ENCODE peak calls at places on chromosomes 1 and 21, in five cellular contexts. B, U, C, T and Y are unnamed samples.

GRCh38 chr1:190551638-190552037 is 74.0 kb upstream of the BRINP3 start:
- DNase-seq in U (no peak), B (no peak), C (no peak), T (no peak), Y (no peak)

GRCh38 chr1:248187363-248187762 is 9.7 kb upstream of the OR2M3 start:
- DNase-seq in T (no peak), U (no peak), C (no peak), B (no peak), Y (no peak)

GRCh38 chr1:57894315-57894714 is 470.5 kb upstream of the DAB1 start:
- DNase-seq in U (no peak), B (no peak), C (no peak), T (no peak), Y (no peak)

GRCh38 chr1:240107058-240107684 is 15.5 kb downstream of the FMN2 start:
- DNase-seq in C (no peak), T (no peak), U (no peak), B (no peak), Y (no peak)

GRCh38 chr1:196007763-196008162 is 600.5 kb downstream of the KCNT2 start:
- DNase-seq in T (no peak), B (no peak), U (no peak), C (no peak), Y (no peak)

GRCh38 chr1:180501865-180502360 is 464 bp downstream of the ACBD6 start:
- DNase-seq in U (no peak), T (no peak), B (no peak), C (peak), Y (no peak)

GRCh38 chr1:53944469-53945182 is 873 bp downstream of the IFT25 start:
- DNase-seq in U (no peak), T (no peak), C (no peak), B (no peak), Y (no peak)

GRCh38 chr1:31572323-31573104 is 3.8 kb upstream of the TINAGL1 start:
- DNase-seq in T (no peak), U (no peak), B (no peak), C (peak), Y (no peak)

GRCh38 chr1:105398909-105399308 is 1649.2 kb downstream of the AMY1C start:
- DNase-seq in B (no peak), C (no peak), T (no peak), U (no peak), Y (no peak)

GRCh38 chr1:212593696-212594335 is 14.7 kb upstream of the ATF3 start:
- DNase-seq in T (no peak), B (no peak), U (no peak), C (no peak), Y (no peak)

GRCh38 chr1:94048413-94049164 is 72.4 kb downstream of the ABCA4 start:
- DNase-seq in B (no peak), C (no peak), T (no peak), U (no peak), Y (no peak)

GRCh38 chr1:53739109-53739681 is at the start of gene GLIS1:
- DNase-seq in T (peak), C (peak), U (no peak), B (peak), Y (peak)

GRCh38 chr1:153567621-153568366 is 2.1 kb upstream of the S100A2 start:
- DNase-seq in B (no peak), C (no peak), T (no peak), U (no peak), Y (no peak)

GRCh38 chr1:45326627-45327591 is at the start of gene HPDL:
- DNase-seq in U (no peak), C (peak), T (no peak), B (peak), Y (peak)

GRCh38 chr1:8031176-8031785 is 5.2 kb upstream of the ERRFI1 start:
- DNase-seq in B (no peak), T (no peak), U (no peak), C (no peak), Y (no peak)

GRCh38 chr1:18618546-18619466 is 11.8 kb upstream of the PAX7 start:
- DNase-seq in B (no peak), C (no peak), U (no peak), T (no peak), Y (no peak)

GRCh38 chr1:178172939-178173338 is 79.0 kb downstream of the RASAL2 start:
- DNase-seq in C (no peak), U (no peak), B (no peak), T (no peak), Y (no peak)

GRCh38 chr1:115356356-115356755 is 18.3 kb upstream of the NGF start:
- DNase-seq in C (no peak), T (no peak), B (no peak), U (no peak), Y (no peak)

GRCh38 chr1:235843458-235843857 is 23.2 kb downstream of the LYST start:
- DNase-seq in B (no peak), U (no peak), T (no peak), C (no peak), Y (no peak)

GRCh38 chr1:28526886-28527285 is 21.0 kb downstream of the RCC1 start:
- DNase-seq in B (no peak), T (no peak), U (no peak), C (no peak), Y (no peak)

GRCh38 chr1:155034318-155035208 is 939 bp downstream of the DCST1 start:
- DNase-seq in U (no peak), B (no peak), C (no peak), T (no peak), Y (no peak)

GRCh38 chr1:234118911-234119310 is 214.4 kb downstream of the SLC35F3 start:
- DNase-seq in B (no peak), U (no peak), T (no peak), C (no peak), Y (no peak)

GRCh38 chr1:65422241-65423203 is 2.1 kb downstream of the LEPR start:
- DNase-seq in B (no peak), U (no peak), C (no peak), T (peak), Y (no peak)

GRCh38 chr1:68046885-68047658 is 3.4 kb downstream of the DIRAS3 start:
- DNase-seq in C (no peak), U (no peak), B (no peak), T (no peak), Y (no peak)

GRCh38 chr21:39763282-39763970 is 18.4 kb downstream of the IGSF5 start:
- DNase-seq in U (no peak), B (no peak), C (no peak), T (no peak), Y (no peak)

GRCh38 chr1:230352537-230352936 is 73.6 kb downstream of the PGBD5 start:
- DNase-seq in C (no peak), U (no peak), B (no peak), T (no peak), Y (no peak)

GRCh38 chr1:230348386-230349022 is 77.6 kb downstream of the PGBD5 start:
- DNase-seq in T (no peak), B (no peak), U (no peak), C (no peak), Y (no peak)

GRCh38 chr1:230351983-230352382 is 74.1 kb downstream of the PGBD5 start:
- DNase-seq in C (no peak), U (no peak), T (no peak), B (no peak), Y (no peak)

GRCh38 chr1:230351516-230351915 is 74.6 kb downstream of the PGBD5 start:
- DNase-seq in U (no peak), B (no peak), C (no peak), T (no peak), Y (no peak)

GRCh38 chr1:230350208-230350921 is 75.8 kb downstream of the PGBD5 start:
- DNase-seq in C (no peak), B (no peak), U (no peak), T (no peak), Y (peak)
- TF ChIP-seq CTCF in C (no peak), B (no peak), U (no peak), T (no peak), Y (no peak)

GRCh38 chr1:37872692-37873091 is 13.3 kb upstream of the MTF1 start:
- DNase-seq in T (no peak), C (no peak), B (no peak), U (no peak), Y (no peak)
- H3K4me3 ChIP-seq in T (no peak), C (no peak), B (no peak), U (no peak), Y (no peak)

GRCh38 chr1:200896571-200897187 is 2.0 kb downstream of the INAVA start:
- DNase-seq in U (no peak), B (peak), T (no peak), C (peak), Y (no peak)

GRCh38 chr1:200894712-200895447 is at the start of gene INAVA:
- DNase-seq in U (no peak), C (peak), T (peak), B (peak), Y (no peak)

GRCh38 chr1:200897188-200897710 is 2.5 kb downstream of the INAVA start:
- DNase-seq in B (no peak), T (no peak), U (no peak), C (no peak), Y (no peak)

GRCh38 chr1:200895448-200895799 is 724 bp downstream of the INAVA start:
- DNase-seq in U (no peak), T (no peak), B (no peak), C (no peak), Y (no peak)

GRCh38 chr1:200895801-200896570 is 1.3 kb downstream of the INAVA start:
- DNase-seq in B (no peak), C (no peak), T (no peak), U (no peak), Y (no peak)
- TF ChIP-seq POLR2A in B (no peak), C (no peak), T (no peak), U (no peak), Y (no peak)

GRCh38 chr1:204545881-204546280 is 29.7 kb downstream of the MDM4 start:
- DNase-seq in C (no peak), B (no peak), U (no peak), T (no peak), Y (no peak)

GRCh38 chr1:204549313-204549712 is 33.1 kb downstream of the MDM4 start:
- DNase-seq in B (no peak), U (no peak), C (no peak), T (no peak), Y (no peak)

GRCh38 chr1:204550926-204551325 is 34.7 kb downstream of the MDM4 start:
- DNase-seq in U (no peak), B (no peak), C (no peak), T (no peak), Y (no peak)

GRCh38 chr1:204544321-204544720 is 28.1 kb downstream of the MDM4 start:
- DNase-seq in U (no peak), T (no peak), B (no peak), C (no peak), Y (no peak)

GRCh38 chr1:204545202-204545601 is 29.0 kb downstream of the MDM4 start:
- DNase-seq in B (no peak), C (no peak), T (no peak), U (no peak), Y (no peak)
- TF ChIP-seq CTCF in B (no peak), C (no peak), T (no peak), U (no peak), Y (no peak)

DNA sequence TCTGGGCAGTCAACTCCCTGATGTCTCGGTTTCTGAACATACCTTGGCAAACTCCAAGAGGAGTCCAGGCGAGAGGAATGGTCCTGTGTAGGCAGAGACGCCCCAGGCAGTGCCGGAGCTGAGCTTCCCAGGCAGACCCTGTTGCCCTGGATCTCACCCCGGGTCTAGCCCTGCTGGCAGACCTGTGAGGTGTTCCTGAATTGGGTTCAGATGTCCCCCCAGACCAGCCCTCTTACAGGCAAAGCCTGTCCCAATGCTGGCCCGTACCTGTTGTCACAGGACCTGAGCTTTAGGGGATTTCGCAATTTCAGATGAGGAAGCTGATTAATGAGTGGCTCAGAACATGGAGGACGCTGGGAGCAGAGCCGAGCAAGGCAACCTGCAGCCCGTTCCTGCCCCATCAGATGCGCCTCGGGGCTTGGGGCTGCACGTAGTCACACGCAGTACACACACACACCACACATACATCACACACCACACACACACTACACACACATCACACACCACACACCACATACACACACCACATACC is 38.5 kb upstream of the PDE9A start:
- DNase-seq in T (peak), B (peak), C (peak), U (no peak), Y (no peak)
- H3K4me3 ChIP-seq in T (no peak), B (no peak), C (no peak), U (no peak), Y (no peak)

DNA sequence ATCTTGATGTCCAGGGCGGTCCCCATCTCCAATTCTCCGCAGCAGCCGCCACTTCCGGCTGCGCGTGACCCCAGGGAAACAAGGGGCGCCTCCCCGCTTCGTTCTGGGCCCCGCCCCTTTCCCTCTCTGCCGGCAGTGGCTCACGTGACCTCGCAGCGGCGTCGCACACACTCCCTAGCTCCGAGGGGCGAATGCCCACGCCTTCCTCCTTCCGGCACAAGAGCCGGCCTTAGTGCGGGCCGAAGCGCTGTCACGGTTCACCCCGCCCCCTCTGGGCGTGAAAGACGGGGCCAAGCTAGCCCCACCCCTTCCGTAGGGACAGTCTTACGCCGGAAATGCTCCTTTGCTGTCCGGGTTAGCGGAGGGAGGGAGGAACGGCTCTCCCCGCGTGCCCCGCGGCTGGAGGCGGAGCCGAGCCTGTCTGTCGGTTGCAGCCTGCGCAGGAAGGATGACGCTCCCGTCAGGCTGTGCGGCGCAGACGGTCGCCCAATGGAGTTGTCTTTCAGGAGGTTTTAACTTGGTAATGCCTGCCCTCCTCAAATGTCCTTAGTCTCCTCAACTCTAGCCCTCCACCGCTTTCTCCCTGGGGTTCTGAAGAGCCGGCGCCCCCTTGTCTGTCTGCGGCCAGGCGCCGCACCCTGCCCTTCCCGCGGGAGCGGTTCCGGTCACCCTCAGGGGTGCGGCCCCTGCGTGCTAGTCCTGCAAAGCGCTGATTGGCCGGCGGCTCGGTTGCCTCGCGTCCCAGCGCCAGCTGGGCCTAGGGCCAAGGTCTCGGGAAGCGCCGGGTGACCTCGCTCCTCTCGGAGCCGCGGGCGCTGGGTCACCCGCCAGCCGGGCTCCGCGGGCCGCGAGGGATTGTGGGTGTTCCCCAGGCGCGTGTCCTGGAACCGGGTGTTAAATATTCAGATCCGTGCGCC is at the start of gene VPS26C:
- DNase-seq in U (peak), T (peak), B (peak), C (peak), Y (peak)
- TF ChIP-seq POLR2A in U (peak), T (no peak), B (peak), C (peak), Y (peak)

DNA sequence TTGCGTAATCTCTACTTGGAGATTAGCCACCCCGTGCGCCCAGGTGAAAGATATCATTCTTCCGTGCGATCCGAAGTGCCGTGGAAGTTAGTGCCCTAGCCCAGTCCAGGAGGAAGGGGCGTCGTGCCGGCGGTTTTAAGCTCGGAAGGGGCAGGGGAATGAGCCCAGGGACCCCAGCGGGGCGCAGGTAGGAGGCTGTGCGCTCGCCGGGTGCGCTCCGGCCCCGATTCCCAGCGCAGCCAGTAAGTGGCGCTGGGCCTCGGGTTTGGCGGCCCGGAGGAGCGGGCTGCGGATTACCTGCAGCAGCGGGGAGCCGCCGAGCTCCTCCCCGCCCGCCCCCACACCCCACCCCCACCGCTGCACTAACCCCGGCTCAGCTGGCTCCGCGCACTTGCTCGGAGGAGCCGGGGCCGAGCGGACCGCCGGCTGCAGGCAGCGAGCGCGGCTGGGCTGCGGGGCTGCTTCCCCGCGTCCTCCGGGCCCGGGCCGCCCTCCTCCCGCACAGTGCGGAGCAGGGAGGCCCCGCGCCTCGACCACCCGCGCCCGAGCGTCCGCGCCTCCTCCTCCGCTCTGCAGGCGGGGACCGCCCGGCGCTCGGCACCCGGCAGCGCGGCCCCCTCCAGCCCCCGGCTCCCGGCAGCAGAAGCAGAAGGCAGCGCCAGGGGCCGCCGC is at the start of gene RYR2:
- DNase-seq in U (no peak), T (no peak), C (no peak), B (no peak), Y (no peak)
- TF ChIP-seq CTCF in U (no peak), T (no peak), C (no peak), B (no peak), Y (no peak)

DNA sequence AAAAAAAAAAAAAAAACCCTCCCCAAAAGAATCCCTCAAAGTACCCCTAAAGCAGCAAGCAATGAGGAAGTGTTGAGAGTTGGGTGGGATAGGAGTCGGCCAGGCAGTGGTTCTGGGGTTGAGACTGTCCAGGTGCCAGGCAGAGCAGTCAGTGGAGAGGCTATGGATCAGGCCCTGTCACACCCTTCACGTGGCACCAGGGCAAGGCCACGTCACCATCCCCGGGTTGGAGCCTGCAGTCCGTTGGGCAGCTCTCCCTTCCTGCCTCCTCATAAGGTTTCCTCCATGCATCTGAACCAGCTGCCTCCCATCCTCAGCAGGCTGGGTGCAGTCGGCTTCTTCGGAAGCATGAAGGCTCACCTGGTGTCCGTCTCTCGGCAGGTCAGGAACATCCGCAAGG is 36.5 kb upstream of the SELENON start:
- DNase-seq in U (no peak), B (no peak), C (no peak), T (no peak), Y (no peak)
- H3K4me3 ChIP-seq in U (no peak), B (no peak), C (no peak), T (no peak), Y (no peak)

GRCh38 chr1:25430073-25430665 is 528 bp upstream of the MACO1 start:
- DNase-seq in U (no peak), B (peak), C (peak), T (peak), Y (peak)

GRCh38 chr1:25432364-25432719 is 1.6 kb downstream of the MACO1 start:
- DNase-seq in C (no peak), B (no peak), T (no peak), U (no peak), Y (no peak)

GRCh38 chr1:25432749-25433388 is 2.2 kb downstream of the MACO1 start:
- DNase-seq in T (no peak), B (no peak), C (no peak), U (no peak), Y (no peak)

GRCh38 chr1:25431495-25432363 is 1.0 kb downstream of the MACO1 start:
- DNase-seq in U (no peak), C (peak), T (no peak), B (no peak), Y (peak)

GRCh38 chr1:25430666-25431494 is at the start of gene MACO1:
- DNase-seq in C (peak), B (peak), U (peak), T (peak), Y (peak)
- TF ChIP-seq POLR2A in C (peak), B (no peak), U (peak), T (no peak), Y (peak)